ENCODE peak calls at places on chromosomes 5 and 9, in seven cellular contexts. U, W, G, Y, F, D and M are unnamed samples.

GRCh38 chr5:7779019-7779662 is 71.8 kb downstream of the CFAP90 start:
- DNase-seq in Y (no peak), U (no peak), F (no peak), D (no peak), G (no peak), W (no peak), M (no peak)

GRCh38 chr9:97593960-97594359 is 39.2 kb downstream of the TSTD2 start:
- DNase-seq in W (no peak), D (no peak), Y (no peak), U (peak; percentile 15), G (no peak), F (no peak), M (no peak)

GRCh38 chr9:37529111-37529510 is 43.4 kb downstream of the POLR1E start:
- DNase-seq in G (no peak), D (peak; percentile 33), F (no peak), U (no peak), W (peak; percentile 50), Y (peak; percentile 7), M (no peak)

GRCh38 chr5:82045526-82046267 is 73.9 kb downstream of the ATG10 start:
- DNase-seq in G (no peak), W (no peak), Y (peak; percentile 60), D (no peak), U (peak; percentile 46), F (no peak), M (no peak)

GRCh38 chr9:125674981-125675973 is 31.7 kb downstream of the MAPKAP1 start:
- DNase-seq in F (peak; percentile 16), W (no peak), Y (peak; percentile 85), D (no peak), U (peak; percentile 92), G (no peak), M (no peak)

GRCh38 chr9:36903541-36904435 is 130.3 kb downstream of the PAX5 start:
- DNase-seq in Y (peak; percentile 76), W (no peak), G (no peak), D (no peak), U (peak; percentile 72), F (peak; percentile 7), M (no peak)

GRCh38 chr5:123659006-123659405 is 147.0 kb downstream of the CSNK1G3 start:
- DNase-seq in D (no peak), G (no peak), F (no peak), Y (no peak), W (no peak), U (no peak), M (no peak)

GRCh38 chr9:85027870-85028269 is 358.3 kb downstream of the NTRK2 start:
- DNase-seq in D (no peak), U (no peak), W (no peak), G (no peak), Y (no peak), F (no peak), M (no peak)

GRCh38 chr5:96243203-96243602 is 189.8 kb downstream of the PCSK1 start:
- DNase-seq in G (no peak), F (no peak), D (no peak), U (peak; percentile 72), W (no peak), Y (no peak), M (no peak)

GRCh38 chr9:108443278-108443633 is 412.5 kb downstream of the ACTL7B start:
- DNase-seq in Y (no peak), D (no peak), G (no peak), F (no peak), W (no peak), U (no peak), M (no peak)

GRCh38 chr9:111599948-111600343 is 499 bp upstream of the PTGR1 start:
- DNase-seq in G (no peak), W (no peak), F (no peak), Y (no peak), D (no peak), U (no peak), M (no peak)

GRCh38 chr5:150081541-150082283 is 4.6 kb downstream of the CSF1R start:
- DNase-seq in W (no peak), G (peak; percentile 91), U (no peak), F (no peak), D (no peak), Y (no peak), M (peak; percentile 80)

GRCh38 chr5:96584712-96585111 is 77.5 kb upstream of the CAST start:
- DNase-seq in D (no peak), Y (no peak), W (no peak), G (no peak), U (no peak), F (no peak), M (no peak)

GRCh38 chr5:177997846-177998245 is 1.8 kb upstream of the PROP1 start:
- DNase-seq in W (no peak), U (no peak), G (no peak), D (no peak), Y (no peak), F (no peak), M (no peak)

GRCh38 chr5:27706832-27707231 is 668.4 kb upstream of the CDH9 start:
- DNase-seq in W (no peak), D (no peak), F (no peak), U (no peak), Y (peak; percentile 55), G (no peak), M (no peak)